ENCODE peak calls at places on chromosomes 6 and 20, in ten cellular contexts. One of them, this sample, is unnamed.
A peak's percentile ranks its signal among the peaks of the same experiment; 100 is the strongest.

GRCh38 chr20:45969712-45970634 is 2.0 kb downstream of the ZNF335 start:
- DNase-seq in A549: peak; percentile 76
- DNase-seq in tibial nerve: no peak
- DNase-seq in stomach: no peak
- DNase-seq in GM12878: no peak
- DNase-seq in transverse colon: peak; percentile 19
- DNase-seq in ovary: no peak
- DNase-seq in upper lobe of left lung: peak; percentile 30
- DNase-seq in H1: no peak
- DNase-seq in suprapubic skin: peak; percentile 53
- DNase-seq in this sample: peak; percentile 57

GRCh38 chr6:158506577-158506976 is 53.3 kb upstream of the TMEM181 start:
- DNase-seq in A549: peak; percentile 16
- DNase-seq in tibial nerve: no peak
- DNase-seq in stomach: no peak
- DNase-seq in GM12878: no peak
- DNase-seq in transverse colon: no peak
- DNase-seq in ovary: no peak
- DNase-seq in upper lobe of left lung: no peak
- DNase-seq in H1: peak; percentile 70
- DNase-seq in suprapubic skin: no peak
- DNase-seq in this sample: no peak

GRCh38 chr6:112163295-112164257 is 76.2 kb downstream of the FAM229B start:
- DNase-seq in A549: peak; percentile 35
- DNase-seq in tibial nerve: peak; percentile 40
- DNase-seq in stomach: peak; percentile 83
- DNase-seq in GM12878: peak; percentile 7
- DNase-seq in transverse colon: peak; percentile 72
- DNase-seq in ovary: peak; percentile 25
- DNase-seq in upper lobe of left lung: peak; percentile 68
- DNase-seq in H1: peak; percentile 50
- DNase-seq in suprapubic skin: no peak
- DNase-seq in this sample: peak; percentile 76

GRCh38 chr6:25053875-25054371 is 118.2 kb upstream of the RIPOR2 start:
- DNase-seq in A549: no peak
- DNase-seq in tibial nerve: no peak
- DNase-seq in stomach: no peak
- DNase-seq in GM12878: no peak
- DNase-seq in transverse colon: no peak
- DNase-seq in ovary: no peak
- DNase-seq in upper lobe of left lung: peak; percentile 50
- DNase-seq in H1: no peak
- DNase-seq in suprapubic skin: no peak
- DNase-seq in this sample: no peak

GRCh38 chr20:14790771-14791517 is 453.5 kb upstream of the FLRT3 start:
- DNase-seq in A549: no peak
- DNase-seq in tibial nerve: no peak
- DNase-seq in stomach: no peak
- DNase-seq in GM12878: no peak
- DNase-seq in transverse colon: no peak
- DNase-seq in ovary: no peak
- DNase-seq in upper lobe of left lung: no peak
- DNase-seq in H1: no peak
- DNase-seq in suprapubic skin: no peak
- DNase-seq in this sample: no peak

GRCh38 chr6:134729590-134729989 is 220.3 kb downstream of the ALDH8A1 start:
- DNase-seq in A549: no peak
- DNase-seq in tibial nerve: no peak
- DNase-seq in stomach: no peak
- DNase-seq in GM12878: no peak
- DNase-seq in transverse colon: no peak
- DNase-seq in ovary: no peak
- DNase-seq in upper lobe of left lung: no peak
- DNase-seq in H1: no peak
- DNase-seq in suprapubic skin: no peak
- DNase-seq in this sample: no peak

GRCh38 chr6:139597781-139598368 is 223.4 kb upstream of the CITED2 start:
- DNase-seq in A549: peak; percentile 17
- DNase-seq in tibial nerve: peak; percentile 53
- DNase-seq in stomach: peak; percentile 80
- DNase-seq in GM12878: no peak
- DNase-seq in transverse colon: peak; percentile 86
- DNase-seq in ovary: peak; percentile 86
- DNase-seq in upper lobe of left lung: peak; percentile 54
- DNase-seq in H1: no peak
- DNase-seq in suprapubic skin: peak; percentile 81
- DNase-seq in this sample: peak; percentile 86

GRCh38 chr6:11328613-11329247 is 96.3 kb upstream of the NEDD9 start:
- DNase-seq in A549: no peak
- DNase-seq in tibial nerve: no peak
- DNase-seq in stomach: no peak
- DNase-seq in GM12878: no peak
- DNase-seq in transverse colon: no peak
- DNase-seq in ovary: no peak
- DNase-seq in upper lobe of left lung: no peak
- DNase-seq in H1: no peak
- DNase-seq in suprapubic skin: no peak
- DNase-seq in this sample: no peak

GRCh38 chr6:42168650-42169049 is 4.5 kb upstream of the GUCA1A start:
- DNase-seq in A549: no peak
- DNase-seq in tibial nerve: no peak
- DNase-seq in stomach: no peak
- DNase-seq in GM12878: no peak
- DNase-seq in transverse colon: no peak
- DNase-seq in ovary: no peak
- DNase-seq in upper lobe of left lung: no peak
- DNase-seq in H1: no peak
- DNase-seq in suprapubic skin: no peak
- DNase-seq in this sample: no peak

GRCh38 chr6:138555294-138555988 is 56.1 kb upstream of the NHSL1 start:
- DNase-seq in A549: no peak
- DNase-seq in tibial nerve: no peak
- DNase-seq in stomach: no peak
- DNase-seq in GM12878: peak; percentile 8
- DNase-seq in transverse colon: no peak
- DNase-seq in ovary: no peak
- DNase-seq in upper lobe of left lung: peak; percentile 33
- DNase-seq in H1: peak; percentile 38
- DNase-seq in suprapubic skin: no peak
- DNase-seq in this sample: no peak

GRCh38 chr6:148608211-148608951 is 138.4 kb upstream of the UST start:
- DNase-seq in A549: no peak
- DNase-seq in tibial nerve: no peak
- DNase-seq in stomach: no peak
- DNase-seq in GM12878: no peak
- DNase-seq in transverse colon: no peak
- DNase-seq in ovary: no peak
- DNase-seq in upper lobe of left lung: no peak
- DNase-seq in H1: no peak
- DNase-seq in suprapubic skin: no peak
- DNase-seq in this sample: no peak

GRCh38 chr6:130009148-130009547 is 9.2 kb upstream of the L3MBTL3 start:
- DNase-seq in A549: no peak
- DNase-seq in tibial nerve: no peak
- DNase-seq in stomach: no peak
- DNase-seq in GM12878: no peak
- DNase-seq in transverse colon: no peak
- DNase-seq in ovary: no peak
- DNase-seq in upper lobe of left lung: no peak
- DNase-seq in H1: no peak
- DNase-seq in suprapubic skin: no peak
- DNase-seq in this sample: no peak

DNA sequence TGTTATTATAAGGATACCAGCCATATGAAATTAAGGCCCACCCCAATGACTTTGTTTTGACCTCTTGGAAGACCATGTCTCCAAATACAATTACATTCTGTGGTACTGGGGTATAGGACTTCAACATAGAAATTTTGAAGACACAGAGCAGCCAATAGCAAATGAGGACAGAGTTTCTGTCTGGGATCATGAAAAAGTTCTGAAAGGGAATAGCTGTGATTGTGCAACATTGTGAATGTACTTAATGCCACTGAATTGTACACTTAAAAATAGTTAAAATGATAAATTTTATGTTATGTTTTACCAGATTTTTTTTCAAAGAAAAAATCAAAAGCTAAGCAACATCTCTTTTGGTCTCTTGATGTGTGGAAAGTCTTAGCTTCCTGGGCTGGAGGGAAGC is 27.0 kb upstream of the AGPAT4 start:
- DNase-seq in A549: no peak
- DNase-seq in tibial nerve: no peak
- DNase-seq in stomach: no peak
- DNase-seq in GM12878: no peak
- DNase-seq in transverse colon: no peak
- DNase-seq in ovary: no peak
- DNase-seq in upper lobe of left lung: no peak
- DNase-seq in H1: no peak
- DNase-seq in suprapubic skin: no peak
- DNase-seq in this sample: no peak
- TF ChIP-seq EP300 in A549: no peak
- TF ChIP-seq EP300 in tibial nerve: no peak
- TF ChIP-seq EP300 in stomach: no peak
- TF ChIP-seq EP300 in GM12878: no peak
- TF ChIP-seq EP300 in transverse colon: no peak
- TF ChIP-seq EP300 in ovary: no peak
- TF ChIP-seq EP300 in upper lobe of left lung: no peak
- TF ChIP-seq EP300 in H1: no peak
- TF ChIP-seq EP300 in suprapubic skin: no peak
- TF ChIP-seq EP300 in this sample: no peak

GRCh38 chr6:41088451-41088850 is 15.7 kb downstream of the NFYA start:
- DNase-seq in A549: no peak
- DNase-seq in tibial nerve: no peak
- DNase-seq in stomach: no peak
- DNase-seq in GM12878: no peak
- DNase-seq in transverse colon: no peak
- DNase-seq in ovary: no peak
- DNase-seq in upper lobe of left lung: no peak
- DNase-seq in H1: no peak
- DNase-seq in suprapubic skin: no peak
- DNase-seq in this sample: no peak
- TF ChIP-seq POLR2A in A549: no peak
- TF ChIP-seq POLR2A in tibial nerve: no peak
- TF ChIP-seq POLR2A in stomach: no peak
- TF ChIP-seq POLR2A in GM12878: no peak
- TF ChIP-seq POLR2A in transverse colon: no peak
- TF ChIP-seq POLR2A in ovary: no peak
- TF ChIP-seq POLR2A in upper lobe of left lung: no peak
- TF ChIP-seq POLR2A in H1: no peak
- TF ChIP-seq POLR2A in suprapubic skin: no peak
- TF ChIP-seq POLR2A in this sample: no peak

GRCh38 chr6:167913699-167914098 is 83.8 kb upstream of the KIF25 start:
- DNase-seq in A549: no peak
- DNase-seq in tibial nerve: no peak
- DNase-seq in stomach: no peak
- DNase-seq in GM12878: no peak
- DNase-seq in transverse colon: no peak
- DNase-seq in ovary: no peak
- DNase-seq in upper lobe of left lung: no peak
- DNase-seq in H1: no peak
- DNase-seq in suprapubic skin: no peak
- DNase-seq in this sample: no peak

GRCh38 chr6:167910652-167911051 is 83.9 kb downstream of the AFDN start:
- DNase-seq in A549: no peak
- DNase-seq in tibial nerve: no peak
- DNase-seq in stomach: no peak
- DNase-seq in GM12878: no peak
- DNase-seq in transverse colon: no peak
- DNase-seq in ovary: no peak
- DNase-seq in upper lobe of left lung: no peak
- DNase-seq in H1: no peak
- DNase-seq in suprapubic skin: no peak
- DNase-seq in this sample: no peak

GRCh38 chr6:167915139-167915538 is 82.3 kb upstream of the KIF25 start:
- DNase-seq in A549: no peak
- DNase-seq in tibial nerve: no peak
- DNase-seq in stomach: no peak
- DNase-seq in GM12878: no peak
- DNase-seq in transverse colon: no peak
- DNase-seq in ovary: no peak
- DNase-seq in upper lobe of left lung: no peak
- DNase-seq in H1: no peak
- DNase-seq in suprapubic skin: no peak
- DNase-seq in this sample: no peak

GRCh38 chr6:167910007-167910406 is 83.3 kb downstream of the AFDN start:
- DNase-seq in A549: no peak
- DNase-seq in tibial nerve: no peak
- DNase-seq in stomach: no peak
- DNase-seq in GM12878: no peak
- DNase-seq in transverse colon: no peak
- DNase-seq in ovary: no peak
- DNase-seq in upper lobe of left lung: no peak
- DNase-seq in H1: no peak
- DNase-seq in suprapubic skin: no peak
- DNase-seq in this sample: no peak

DNA sequence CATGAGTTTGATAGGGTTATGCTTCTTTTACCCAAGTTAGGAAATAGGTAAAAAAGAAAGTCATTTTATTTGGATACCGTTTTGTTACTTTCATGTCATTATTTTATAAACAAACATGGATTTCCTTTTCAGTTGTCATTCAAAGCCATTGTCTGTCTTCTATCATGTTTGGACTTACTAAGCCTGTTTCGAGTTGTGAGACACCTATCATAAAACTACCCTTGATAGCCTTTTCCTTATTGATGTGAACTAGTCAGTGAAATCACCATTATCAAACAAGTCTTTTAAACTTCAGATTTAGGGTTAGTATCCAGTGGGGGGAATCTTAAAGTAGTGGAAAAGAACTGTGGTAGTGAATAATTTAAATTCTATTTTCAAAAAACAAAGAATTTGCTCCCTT is 85.0 kb upstream of the KIF25 start:
- DNase-seq in A549: no peak
- DNase-seq in tibial nerve: no peak
- DNase-seq in stomach: no peak
- DNase-seq in GM12878: no peak
- DNase-seq in transverse colon: no peak
- DNase-seq in ovary: no peak
- DNase-seq in upper lobe of left lung: no peak
- DNase-seq in H1: no peak
- DNase-seq in suprapubic skin: no peak
- DNase-seq in this sample: no peak
- H3K4me1 ChIP-seq in A549: no peaks in the 10 kb centered on the region
- H3K4me1 ChIP-seq in tibial nerve: no peaks in the 10 kb centered on the region
- H3K4me1 ChIP-seq in stomach: peaks cover 24% of the 10 kb centered on the region
- H3K4me1 ChIP-seq in GM12878: no peaks in the 10 kb centered on the region
- H3K4me1 ChIP-seq in transverse colon: peaks cover 9% of the 10 kb centered on the region
- H3K4me1 ChIP-seq in ovary: no peaks in the 10 kb centered on the region
- H3K4me1 ChIP-seq in upper lobe of left lung: no peaks in the 10 kb centered on the region
- H3K4me1 ChIP-seq in H1: no peaks in the 10 kb centered on the region
- H3K4me1 ChIP-seq in suprapubic skin: no peaks in the 10 kb centered on the region
- H3K4me1 ChIP-seq in this sample: no peaks in the 10 kb centered on the region

DNA sequence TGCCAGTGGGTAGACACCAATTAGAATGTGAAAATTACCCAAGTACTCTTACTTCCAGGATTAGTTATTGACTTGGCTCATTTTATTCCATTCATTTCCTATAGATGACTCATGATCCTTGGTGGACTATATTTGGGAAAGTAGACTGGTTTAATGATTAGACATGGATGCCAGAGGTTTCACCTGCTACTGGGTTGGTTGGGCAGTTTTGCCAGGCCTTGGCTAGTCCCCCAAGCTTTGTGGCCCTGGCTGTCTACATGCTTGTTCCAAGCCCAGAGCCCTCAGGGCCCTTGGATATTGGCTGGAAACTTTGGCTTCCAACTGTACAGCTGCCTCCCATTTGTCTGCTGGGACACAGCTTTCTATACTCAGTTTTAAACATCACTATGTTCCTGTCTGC is 104.1 kb downstream of the ZFP64 start:
- DNase-seq in A549: no peak
- DNase-seq in tibial nerve: no peak
- DNase-seq in stomach: no peak
- DNase-seq in GM12878: no peak
- DNase-seq in transverse colon: no peak
- DNase-seq in ovary: no peak
- DNase-seq in upper lobe of left lung: no peak
- DNase-seq in H1: no peak
- DNase-seq in suprapubic skin: no peak
- DNase-seq in this sample: no peak
- TF ChIP-seq EP300 in A549: no peak
- TF ChIP-seq EP300 in tibial nerve: no peak
- TF ChIP-seq EP300 in stomach: no peak
- TF ChIP-seq EP300 in GM12878: no peak
- TF ChIP-seq EP300 in transverse colon: no peak
- TF ChIP-seq EP300 in ovary: no peak
- TF ChIP-seq EP300 in upper lobe of left lung: no peak
- TF ChIP-seq EP300 in H1: no peak
- TF ChIP-seq EP300 in suprapubic skin: no peak
- TF ChIP-seq EP300 in this sample: no peak

This sample was measured in sigmoid colon.